ENCODE peak calls at places on chromosomes 7 and 10, in seven cellular contexts. X, R, C, U, Q, V and H are unnamed samples.

GRCh38 chr7:1705856-1706255 is 35.8 kb downstream of the ELFN1 start:
- DNase-seq in R (no peak), Q (no peak), X (no peak), U (no peak), V (no peak), C (no peak), H (no peak)

GRCh38 chr10:24463683-24464426 is 254.9 kb downstream of the KIAA1217 start:
- DNase-seq in U (peak), C (no peak), V (peak), X (peak), R (peak), Q (no peak), H (no peak)

GRCh38 chr10:107264742-107265141 is 100.2 kb upstream of the SORCS1 start:
- DNase-seq in R (no peak), U (no peak), Q (no peak), X (no peak), C (no peak), V (no peak), H (no peak)

GRCh38 chr10:119429771-119430170 is 112.7 kb downstream of the RGS10 start:
- DNase-seq in Q (peak), X (no peak), U (no peak), R (no peak), V (no peak), C (no peak), H (no peak)

GRCh38 chr7:77306231-77307067 is 106.8 kb upstream of the FGL2 start:
- DNase-seq in X (no peak), V (peak), Q (no peak), C (no peak), U (no peak), R (no peak), H (no peak)

GRCh38 chr10:112955736-112956421 is 5.8 kb downstream of the TCF7L2 start:
- DNase-seq in V (no peak), R (no peak), C (no peak), X (peak), Q (no peak), U (peak), H (peak)

GRCh38 chr10:75744242-75744641 is 312.8 kb downstream of the LRMDA start:
- DNase-seq in X (no peak), R (no peak), Q (no peak), V (no peak), U (peak), C (no peak), H (no peak)

GRCh38 chr10:119652361-119652760 is 1.2 kb downstream of the BAG3 start:
- DNase-seq in C (no peak), Q (no peak), R (peak), X (peak), V (peak), U (peak), H (peak)

GRCh38 chr7:65750511-65751344 is 122.1 kb upstream of the VKORC1L1 start:
- DNase-seq in C (peak), R (peak), U (peak), V (peak), X (peak), Q (peak), H (peak)

GRCh38 chr7:66344166-66344565 is 139.0 kb downstream of the TPST1 start:
- DNase-seq in V (peak), Q (no peak), C (no peak), R (no peak), U (peak), X (no peak), H (no peak)

GRCh38 chr10:86693721-86694369 is 25.5 kb downstream of the LDB3 start:
- DNase-seq in X (peak), V (peak), R (peak), C (peak), Q (no peak), U (peak), H (peak)

GRCh38 chr10:77074104-77074638 is 563.4 kb downstream of the KCNMA1 start:
- DNase-seq in R (no peak), Q (no peak), C (no peak), U (no peak), X (no peak), V (no peak), H (no peak)

GRCh38 chr7:157149317-157149716 is 10.6 kb downstream of the UBE3C start:
- DNase-seq in C (no peak), R (no peak), X (no peak), U (no peak), Q (no peak), V (no peak), H (no peak)

GRCh38 chr10:34648507-34648906 is 166.6 kb downstream of the PARD3 start:
- DNase-seq in U (no peak), C (no peak), X (no peak), V (no peak), Q (no peak), R (no peak), H (no peak)

GRCh38 chr10:120507651-120508050 is 50.6 kb downstream of the PLPP4 start:
- DNase-seq in Q (no peak), X (no peak), U (no peak), V (no peak), R (no peak), C (no peak), H (no peak)

GRCh38 chr7:150435390-150436073 is 14.9 kb upstream of the GIMAP8 start:
- DNase-seq in C (no peak), V (peak), Q (no peak), R (peak), X (no peak), U (no peak), H (no peak)

GRCh38 chr10:58919927-58920654 is 256.4 kb upstream of the PHYHIPL start:
- DNase-seq in C (no peak), R (no peak), U (peak), Q (no peak), X (no peak), V (no peak), H (peak)

GRCh38 chr10:51170518-51171245 is 96.4 kb downstream of the PRKG1 start:
- DNase-seq in C (no peak), U (peak), R (no peak), X (no peak), Q (no peak), V (no peak), H (peak)

GRCh38 chr7:76397409-76398183 is 11.9 kb downstream of the SSC4D start:
- DNase-seq in U (peak), Q (peak), V (peak), X (no peak), R (peak), C (peak), H (peak)

GRCh38 chr7:42046483-42046882 is 190.5 kb downstream of the GLI3 start:
- DNase-seq in Q (no peak), C (no peak), R (no peak), V (no peak), X (no peak), U (no peak), H (no peak)

GRCh38 chr7:22827563-22827962 is 4.9 kb upstream of the TOMM7 start:
- DNase-seq in R (no peak), C (no peak), X (no peak), U (no peak), V (no peak), Q (no peak), H (no peak)

GRCh38 chr7:82517059-82517458 is 73.5 kb upstream of the CACNA2D1 start:
- DNase-seq in U (no peak), X (no peak), V (no peak), R (no peak), Q (no peak), C (no peak), H (no peak)